ENCODE peak calls at places on chromosomes 13 and 19, in five cellular contexts. R is epithelial cell of esophagus; B is CD8-positive, alpha-beta T cell; K is upper lobe of right lung; P is fibroblast of mammary gland. M is an unnamed sample.
A peak's percentile ranks its signal among the peaks of the same experiment; 100 is the strongest.

GRCh38 chr19:3725640-3726310 is 17.6 kb downstream of the TJP3 start:
- DNase-seq in R (peak; percentile 42), B (no peak), K (peak; percentile 75), P (no peak), M (peak; percentile 68)

GRCh38 chr13:27921421-27921960 is 1.7 kb downstream of the PDX1 start:
- DNase-seq in R (no peak), B (no peak), K (no peak), P (no peak), M (no peak)

GRCh38 chr19:17095141-17095919 is 19.8 kb downstream of the MYO9B start:
- DNase-seq in R (no peak), B (no peak), K (no peak), P (peak; percentile 84), M (no peak)

GRCh38 chr19:728011-728410 is 19.3 kb downstream of the PALM start:
- DNase-seq in R (no peak), B (no peak), K (no peak), P (no peak), M (peak; percentile 67)

GRCh38 chr19:34639491-34640085 is 37.4 kb downstream of the SCGB2B2 start:
- DNase-seq in R (peak; percentile 63), B (peak; percentile 71), K (no peak), P (peak; percentile 75), M (no peak)

GRCh38 chr19:11364935-11365334 is 9.5 kb upstream of the SWSAP1 start:
- DNase-seq in R (no peak), B (no peak), K (no peak), P (no peak), M (no peak)

GRCh38 chr13:75415720-75416119 is 66.2 kb downstream of the TBC1D4 start:
- DNase-seq in R (peak; percentile 72), B (no peak), K (no peak), P (peak; percentile 95), M (no peak)

GRCh38 chr19:4555657-4556561 is 3.6 kb downstream of the SEMA6B start:
- DNase-seq in R (no peak), B (no peak), K (no peak), P (no peak), M (no peak)

GRCh38 chr19:1475751-1476437 is 3.1 kb downstream of the C19orf25 start:
- DNase-seq in R (no peak), B (no peak), K (no peak), P (no peak), M (no peak)

GRCh38 chr13:109869312-109870237 is 83.2 kb upstream of the IRS2 start:
- DNase-seq in R (peak; percentile 30), B (peak; percentile 26), K (peak; percentile 86), P (no peak), M (peak; percentile 75)

GRCh38 chr19:5719274-5719960 is 529 bp downstream of the LONP1 start:
- DNase-seq in R (peak; percentile 72), B (peak; percentile 22), K (peak; percentile 72), P (no peak), M (peak; percentile 63)

GRCh38 chr13:109509154-109509905 is 277.1 kb downstream of the IRS2 start:
- DNase-seq in R (peak; percentile 84), B (no peak), K (no peak), P (peak; percentile 87), M (no peak)

GRCh38 chr19:33490041-33490451 is 31.5 kb downstream of the PEPD start:
- DNase-seq in R (no peak), B (no peak), K (peak; percentile 56), P (no peak), M (peak; percentile 34)

GRCh38 chr19:40229926-40230417 is 3.5 kb upstream of the CCNP start:
- DNase-seq in R (no peak), B (no peak), K (no peak), P (no peak), M (no peak)

GRCh38 chr19:55482128-55482961 is 2.6 kb upstream of the NAT14 start:
- DNase-seq in R (no peak), B (no peak), K (no peak), P (no peak), M (no peak)

GRCh38 chr13:97274782-97275252 is 52.7 kb downstream of the MBNL2 start:
- DNase-seq in R (peak; percentile 71), B (no peak), K (no peak), P (peak; percentile 80), M (no peak)

GRCh38 chr13:113972451-113973217 is 1.2 kb downstream of the C13orf46 start:
- DNase-seq in R (no peak), B (no peak), K (peak; percentile 59), P (no peak), M (peak; percentile 36)

GRCh38 chr13:46062190-46062589 is 9.6 kb upstream of the ZC3H13 start:
- DNase-seq in R (peak; percentile 93), B (no peak), K (no peak), P (peak; percentile 76), M (no peak)

GRCh38 chr19:51572908-51573307 is 1.8 kb downstream of the ZNF175 start:
- DNase-seq in R (peak; percentile 22), B (no peak), K (no peak), P (peak; percentile 90), M (no peak)

GRCh38 chr19:42512130-42512636 is 16.1 kb downstream of the CEACAM1 start:
- DNase-seq in R (no peak), B (no peak), K (no peak), P (no peak), M (no peak)

GRCh38 chr13:31891472-31891871 is 140.1 kb upstream of the FRY start:
- DNase-seq in R (peak; percentile 19), B (no peak), K (no peak), P (no peak), M (no peak)

GRCh38 chr13:36445806-36446423 is 13.6 kb downstream of the CCNA1 start:
- DNase-seq in R (peak; percentile 85), B (no peak), K (no peak), P (no peak), M (no peak)

GRCh38 chr13:43663474-43664090 is 123.2 kb downstream of the ENOX1 start:
- DNase-seq in R (peak; percentile 2), B (no peak), K (no peak), P (peak; percentile 59), M (no peak)

GRCh38 chr13:57641071-57641470 is 9.5 kb downstream of the PCDH17 start:
- DNase-seq in R (no peak), B (no peak), K (no peak), P (no peak), M (no peak)

GRCh38 chr19:13044160-13044853 is 49.0 kb downstream of the NFIX start:
- DNase-seq in R (peak; percentile 72), B (peak; percentile 58), K (no peak), P (peak; percentile 59), M (no peak)